ENCODE peak calls at places on chromosomes 1 and 21, in six cellular contexts. Y, F, Q, W, K and C are unnamed samples.

GRCh38 chr1:113835686-113836290 is 23.5 kb upstream of the RSBN1 start:
- DNase-seq in W (no peak), K (peak; percentile 6), Y (peak; percentile 47), Q (no peak), F (peak; percentile 21), C (no peak)

GRCh38 chr1:243325305-243325890 is 69.6 kb downstream of the SDCCAG8 start:
- DNase-seq in Q (no peak), K (peak; percentile 10), F (peak; percentile 33), Y (peak; percentile 64), W (no peak), C (no peak)

GRCh38 chr1:15923241-15923640 is 52.7 kb downstream of the ZBTB17 start:
- DNase-seq in F (no peak), K (no peak), W (no peak), Y (no peak), Q (no peak), C (no peak)

GRCh38 chr1:241998412-241998921 is 431 bp downstream of the MAP1LC3C start:
- DNase-seq in F (peak; percentile 67), K (no peak), Q (peak; percentile 74), W (no peak), Y (peak; percentile 18), C (peak; percentile 14)

GRCh38 chr21:39564200-39564599 is 48.5 kb upstream of the B3GALT5 start:
- DNase-seq in Y (no peak), F (no peak), K (no peak), W (no peak), Q (no peak), C (no peak)

GRCh38 chr1:230332429-230333088 is 93.6 kb downstream of the PGBD5 start:
- DNase-seq in Q (no peak), Y (no peak), F (no peak), K (no peak), W (no peak), C (no peak)

GRCh38 chr1:27567183-27567526 is 36.8 kb downstream of the AHDC1 start:
- DNase-seq in K (no peak), W (no peak), Q (no peak), F (no peak), Y (no peak), C (no peak)

GRCh38 chr1:82565146-82565545 is 764.4 kb downstream of the ADGRL2 start:
- DNase-seq in F (peak; percentile 41), Y (peak; percentile 42), K (no peak), W (no peak), Q (no peak), C (no peak)

GRCh38 chr1:192379536-192379935 is 62.7 kb downstream of the RGS21 start:
- DNase-seq in K (no peak), W (no peak), Q (no peak), F (no peak), Y (no peak), C (no peak)

GRCh38 chr1:244447552-244447951 is 4.2 kb downstream of the ADSS2 start:
- DNase-seq in Q (no peak), K (no peak), Y (no peak), W (no peak), F (no peak), C (no peak)

GRCh38 chr1:10733967-10734366 is 62.5 kb downstream of the CASZ1 start:
- DNase-seq in K (no peak), W (no peak), Y (no peak), F (no peak), Q (no peak), C (no peak)

GRCh38 chr1:53449026-53449425 is 10.2 kb upstream of the DMRTB1 start:
- DNase-seq in K (no peak), W (no peak), Q (no peak), F (peak; percentile 75), Y (no peak), C (no peak)

GRCh38 chr1:162381383-162381782 is at the start of gene C1orf226:
- DNase-seq in Q (no peak), K (no peak), W (no peak), F (no peak), Y (no peak), C (no peak)

GRCh38 chr1:244049142-244049968 is 1.7 kb upstream of the ZBTB18 start:
- DNase-seq in K (no peak), F (peak; percentile 55), Y (no peak), Q (no peak), W (peak; percentile 57), C (peak; percentile 33)

GRCh38 chr1:17731460-17731859 is 23.7 kb upstream of the ACTL8 start:
- DNase-seq in F (no peak), Y (no peak), Q (no peak), W (no peak), K (no peak), C (no peak)

GRCh38 chr1:108661030-108661609 is at the start of gene HENMT1:
- DNase-seq in F (peak; percentile 50), K (peak; percentile 21), Y (no peak), W (peak; percentile 71), Q (peak; percentile 47), C (peak; percentile 74)

GRCh38 chr1:1616045-1616821 is 933 bp downstream of the MIB2 start:
- DNase-seq in W (peak; percentile 51), Y (no peak), F (peak; percentile 87), K (no peak), Q (no peak), C (peak; percentile 20)

GRCh38 chr1:245156736-245157505 is 2.1 kb downstream of the KIF26B start:
- DNase-seq in K (no peak), F (peak; percentile 20), W (no peak), Q (no peak), Y (no peak), C (no peak)

GRCh38 chr1:937521-937920 is 13.8 kb downstream of the SAMD11 start:
- DNase-seq in F (no peak), Y (no peak), W (no peak), K (no peak), Q (no peak), C (no peak)

GRCh38 chr1:158149175-158149574 is 31.5 kb upstream of the CD1D start:
- DNase-seq in Q (no peak), F (no peak), Y (no peak), W (no peak), K (no peak), C (no peak)

GRCh38 chr1:87814573-87814972 is 485.9 kb downstream of the LMO4 start:
- DNase-seq in Q (no peak), F (no peak), W (no peak), Y (no peak), K (no peak), C (no peak)

GRCh38 chr1:248164031-248164430 is 10.6 kb upstream of the OR2M2 start:
- DNase-seq in K (no peak), W (no peak), F (no peak), Y (no peak), Q (no peak), C (no peak)

GRCh38 chr1:77170687-77171086 is 48.5 kb downstream of the PIGK start:
- DNase-seq in K (no peak), Q (no peak), Y (no peak), W (no peak), F (no peak), C (no peak)

GRCh38 chr1:185916866-185917265 is 182.7 kb downstream of the HMCN1 start:
- DNase-seq in K (no peak), Y (no peak), W (no peak), Q (no peak), F (no peak), C (no peak)

GRCh38 chr1:205791568-205792180 is 16.4 kb upstream of the RAB29 start:
- DNase-seq in W (peak; percentile 27), Q (peak; percentile 59), F (peak; percentile 77), K (peak; percentile 37), Y (no peak), C (peak; percentile 28)

GRCh38 chr1:214184992-214185391 is 96.0 kb upstream of the SMYD2 start:
- DNase-seq in Q (no peak), K (no peak), W (no peak), F (no peak), Y (no peak), C (no peak)

GRCh38 chr1:228005511-228006033 is 1.2 kb upstream of the WNT3A start:
- DNase-seq in F (no peak), Q (no peak), Y (no peak), K (no peak), W (no peak), C (no peak)

GRCh38 chr1:16354619-16355018 is 2.3 kb upstream of the FBXO42 start:
- DNase-seq in Y (no peak), F (no peak), Q (no peak), W (no peak), K (no peak), C (no peak)

GRCh38 chr1:116379057-116379630 is 6.1 kb downstream of the ATP1A1 start:
- DNase-seq in Q (no peak), F (no peak), Y (no peak), W (no peak), K (no peak), C (no peak)

GRCh38 chr21:27423073-27423472 is 456.2 kb upstream of the ADAMTS5 start:
- DNase-seq in Q (peak; percentile 90), W (no peak), F (peak; percentile 78), Y (no peak), K (no peak), C (no peak)

GRCh38 chr1:226209307-226210059 is 14.0 kb upstream of the MIXL1 start:
- DNase-seq in Y (no peak), W (no peak), F (no peak), K (peak; percentile 37), Q (no peak), C (no peak)

GRCh38 chr1:161133220-161133740 is 813 bp upstream of the DEDD start:
- DNase-seq in Y (no peak), Q (no peak), F (peak; percentile 23), W (no peak), K (no peak), C (no peak)

GRCh38 chr1:221795400-221795799 is 53.5 kb upstream of the DUSP10 start:
- DNase-seq in K (no peak), Y (no peak), W (no peak), F (no peak), Q (no peak), C (no peak)

GRCh38 chr1:229204863-229205777 is 65.8 kb upstream of the RAB4A start:
- DNase-seq in K (no peak), Q (no peak), Y (no peak), W (no peak), F (no peak), C (no peak)